ENCODE peak calls at places on chromosomes 3 and 15, in six cellular contexts. N is HFF-Myc, S is body of pancreas, L is A549, E is GM12865, I is psoas muscle. D is an unnamed sample.

GRCh38 chr3:149450281-149450680 is 24.2 kb upstream of the TM4SF4 start:
- DNase-seq in E (no peak), L (no peak), S (no peak), N (no peak), I (no peak), D (no peak)

GRCh38 chr3:138184994-138185393 is 2.1 kb upstream of the ARMC8 start:
- DNase-seq in N (no peak), I (no peak), S (no peak), E (no peak), L (no peak), D (peak)

GRCh38 chr3:155329513-155330048 is 36.1 kb upstream of the STRIT1 start:
- DNase-seq in E (no peak), I (no peak), S (no peak), N (no peak), L (no peak), D (no peak)

GRCh38 chr3:111284485-111285187 is 213.0 kb downstream of the NECTIN3 start:
- DNase-seq in S (no peak), L (no peak), I (no peak), E (no peak), N (no peak), D (no peak)

GRCh38 chr3:11074441-11074840 is 79.9 kb upstream of the HRH1 start:
- DNase-seq in I (no peak), S (no peak), E (no peak), N (no peak), L (no peak), D (no peak)

GRCh38 chr3:106276755-106277612 is 408.2 kb upstream of the CBLB start:
- DNase-seq in I (no peak), N (no peak), E (no peak), L (no peak), S (no peak), D (no peak)

GRCh38 chr3:184378650-184379374 is 805 bp upstream of the THPO start:
- DNase-seq in S (no peak), N (no peak), L (no peak), E (no peak), I (no peak), D (no peak)

GRCh38 chr15:41796457-41796856 is 22.2 kb downstream of the MAPKBP1 start:
- DNase-seq in S (no peak), I (no peak), N (peak), E (no peak), L (no peak), D (peak)

DNA sequence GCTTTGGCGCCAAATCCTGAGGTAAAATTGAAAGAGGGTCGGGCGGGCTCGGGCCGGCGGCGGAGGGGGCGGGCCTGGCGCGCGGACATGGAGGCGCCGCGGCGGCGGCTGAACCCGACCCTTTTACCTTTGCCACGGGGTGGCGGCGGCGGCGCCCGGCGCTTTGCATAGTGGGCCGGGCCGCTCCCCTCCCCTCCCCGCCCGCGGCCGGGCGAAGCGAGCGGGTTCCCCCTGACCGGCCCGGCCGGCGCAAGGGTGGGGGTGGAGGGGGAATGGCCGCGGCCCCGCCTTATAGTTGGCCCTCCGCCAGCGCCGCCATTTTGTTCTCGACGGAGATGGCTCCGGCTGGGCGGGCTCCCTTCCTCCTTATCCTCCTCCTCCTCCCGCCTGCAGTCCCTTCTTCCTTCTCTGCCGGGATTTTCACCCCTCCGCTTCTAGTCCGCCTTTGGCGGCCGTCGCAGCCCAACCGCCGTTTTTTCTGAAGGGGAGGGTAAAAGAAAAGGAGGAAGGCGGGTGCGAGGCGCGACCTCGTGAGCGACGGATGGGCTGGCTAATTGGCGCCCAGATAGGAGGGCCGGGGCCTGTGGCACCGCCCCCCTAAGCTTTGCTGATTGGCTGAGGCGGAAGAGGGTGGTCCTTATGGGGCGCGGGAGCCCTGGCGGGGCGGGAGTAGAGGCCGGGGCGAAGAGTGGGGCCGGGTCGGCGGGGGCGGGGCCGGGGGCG is 664 bp downstream of the NR2C2 start:
- DNase-seq in S (peak), N (peak), E (peak), I (peak), L (peak), D (peak)
- TF ChIP-seq CTCF in S (no peak), N (no peak), E (no peak), I (no peak), L (no peak), D (no peak)

DNA sequence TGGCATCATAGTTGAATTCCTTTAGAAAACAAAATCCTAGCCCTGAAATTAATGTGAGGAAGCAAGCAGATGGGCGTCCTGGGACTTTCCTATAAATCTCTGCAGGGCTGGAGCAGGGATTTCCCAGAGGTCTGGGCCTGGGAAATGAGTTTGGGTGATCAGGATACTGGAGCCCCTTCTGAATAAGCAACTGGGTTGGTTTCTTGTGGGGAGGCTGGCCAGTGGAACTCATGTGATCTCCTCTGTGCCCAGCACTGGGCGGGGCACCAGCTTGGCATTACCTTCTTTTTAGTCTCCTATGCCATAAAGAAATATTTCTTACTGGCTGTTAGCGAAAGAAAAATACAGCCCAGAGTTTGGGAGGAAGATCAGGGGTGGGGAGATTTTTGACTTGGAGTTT is 1.7 kb downstream of the THSD4 start:
- DNase-seq in L (no peak), N (no peak), E (no peak), S (peak), I (no peak), D (peak)
- H3K4me3 ChIP-seq in L (peak), N (peak), E (no peak), S (no peak), I (no peak), D (peak)

DNA sequence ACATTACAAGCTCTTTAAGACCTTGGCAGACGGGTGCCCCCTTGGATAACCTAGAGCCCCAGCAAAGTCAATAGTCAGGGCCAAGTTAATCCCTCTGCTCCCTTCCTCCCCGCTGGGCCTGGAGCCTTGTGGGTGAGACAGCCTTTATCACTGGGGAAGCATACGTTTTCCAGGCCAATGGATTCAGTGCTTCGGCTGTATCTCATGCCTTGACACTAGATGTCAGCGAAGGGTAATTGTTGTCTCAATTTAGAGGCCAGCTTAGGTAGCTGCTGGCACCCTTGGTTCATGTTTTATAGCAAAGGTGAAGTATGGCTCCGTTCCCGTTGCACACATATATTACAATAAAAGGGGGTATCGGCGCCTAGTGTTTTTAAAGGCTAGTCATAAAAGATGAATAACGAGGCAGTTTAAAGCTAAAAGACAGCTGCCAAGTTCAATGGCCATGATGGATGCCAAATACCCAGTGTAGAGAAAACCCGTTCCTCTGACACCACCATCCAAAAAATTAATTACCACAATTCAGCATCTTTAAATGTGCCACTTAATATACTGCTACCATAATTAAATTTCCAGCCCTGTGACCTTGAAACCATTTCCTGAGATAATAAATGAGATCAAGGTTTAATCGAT is 52.3 kb upstream of the BNIP2 start:
- DNase-seq in E (no peak), I (no peak), N (no peak), S (no peak), L (no peak), D (peak)
- TF ChIP-seq CTCF in E (no peak), I (peak), N (peak), S (no peak), L (peak), D (peak)

GRCh38 chr15:92808611-92809063 is 91.5 kb upstream of the CHD2 start:
- DNase-seq in S (peak), N (no peak), L (no peak), I (peak), E (no peak), D (peak)

GRCh38 chr15:92809064-92809879 is 90.9 kb upstream of the CHD2 start:
- DNase-seq in S (peak), E (peak), N (peak), L (peak), I (peak), D (peak)

GRCh38 chr15:92806763-92807162 is 93.4 kb upstream of the CHD2 start:
- DNase-seq in I (peak), L (no peak), E (no peak), S (no peak), N (no peak), D (no peak)

GRCh38 chr15:92809880-92810361 is 90.2 kb upstream of the CHD2 start:
- DNase-seq in S (peak), L (no peak), E (peak), N (no peak), I (no peak), D (peak)

DNA sequence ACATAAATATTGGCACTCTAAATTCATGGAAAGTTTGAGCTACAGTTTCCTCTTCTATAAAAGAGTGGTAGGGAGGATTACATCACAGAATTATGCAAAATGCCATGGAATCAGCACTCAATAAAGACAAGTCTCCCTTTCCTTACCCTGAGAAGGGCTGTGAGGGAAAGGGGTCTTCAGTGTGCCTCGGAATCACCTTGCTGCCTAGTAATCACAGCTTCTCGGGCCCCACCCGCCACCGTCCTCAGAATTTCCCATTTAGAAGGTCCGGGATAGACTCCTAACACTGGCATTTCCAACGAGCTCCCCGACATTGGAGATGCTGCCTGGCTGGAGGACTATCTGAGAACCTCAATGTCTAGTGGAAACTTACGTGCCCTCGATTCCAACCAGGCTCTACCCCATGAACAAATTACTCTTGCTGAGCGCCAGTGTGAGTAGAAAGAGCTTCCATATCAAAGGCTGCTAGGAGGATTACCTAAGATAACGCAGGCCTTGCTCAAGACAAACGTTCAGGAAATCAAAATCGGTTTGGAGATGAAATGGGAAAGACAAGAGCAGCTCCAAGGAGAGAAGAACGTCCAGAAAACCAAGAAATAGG is 92.1 kb upstream of the CHD2 start:
- DNase-seq in E (peak), L (no peak), S (peak), N (no peak), I (no peak), D (no peak)
- H3K4me3 ChIP-seq in E (peak), L (peak), S (peak), N (peak), I (peak), D (peak)

DNA sequence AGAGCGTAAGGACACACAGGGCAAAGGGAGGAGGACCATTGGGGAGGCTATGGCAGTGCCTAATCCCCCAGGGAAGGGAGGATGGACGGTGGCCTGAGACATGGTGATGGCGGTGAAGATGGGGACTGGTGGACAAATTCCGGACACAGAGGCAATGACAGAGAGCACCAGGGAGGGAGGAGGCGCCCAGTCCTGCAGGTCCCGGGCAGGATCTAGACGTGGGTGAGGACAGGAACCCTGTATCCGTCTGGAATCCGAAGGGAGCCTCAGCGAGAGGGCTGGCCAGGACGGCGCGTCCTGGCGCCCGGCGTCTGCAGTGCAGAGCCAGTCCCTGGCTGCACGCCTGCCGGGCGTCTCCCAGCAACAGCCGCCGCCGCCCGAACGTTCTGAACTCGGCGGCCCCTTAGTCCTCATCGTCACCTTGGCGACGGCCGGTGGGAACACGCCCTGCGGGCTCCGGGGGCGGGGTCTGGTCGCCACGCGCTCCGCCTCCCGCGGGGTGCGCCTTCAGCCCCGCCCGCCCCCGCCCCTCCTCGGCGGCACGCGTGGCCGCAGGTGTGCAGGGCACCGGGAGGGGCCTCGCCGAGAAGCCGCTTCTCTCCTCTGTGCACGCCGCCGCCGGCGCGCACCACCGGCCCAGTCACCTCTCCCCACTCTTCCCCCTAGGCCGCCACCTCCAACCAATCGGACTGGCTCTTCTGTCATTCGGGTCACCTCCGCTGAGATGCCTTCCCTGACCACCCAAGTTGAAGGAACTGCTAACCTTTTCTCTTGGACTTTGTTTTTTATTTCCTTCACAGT is 11.6 kb downstream of the XIRP1 start:
- DNase-seq in E (peak), N (no peak), S (peak), I (peak), L (peak), D (peak)
- TF ChIP-seq CTCF in E (no peak), N (no peak), S (peak), I (peak), L (no peak), D (peak)

GRCh38 chr3:31941230-31941632 is 39.8 kb downstream of the OSBPL10 start:
- DNase-seq in I (no peak), E (no peak), S (no peak), L (no peak), N (no peak), D (no peak)

GRCh38 chr3:31934866-31935265 is 46.2 kb downstream of the OSBPL10 start:
- DNase-seq in N (no peak), L (no peak), S (no peak), I (no peak), E (no peak), D (no peak)

GRCh38 chr3:31934018-31934417 is 47.0 kb downstream of the OSBPL10 start:
- DNase-seq in E (no peak), S (no peak), N (no peak), L (no peak), I (no peak), D (peak)

GRCh38 chr3:31936661-31937060 is 44.4 kb downstream of the OSBPL10 start:
- DNase-seq in N (no peak), I (no peak), L (no peak), E (no peak), S (no peak), D (no peak)

DNA sequence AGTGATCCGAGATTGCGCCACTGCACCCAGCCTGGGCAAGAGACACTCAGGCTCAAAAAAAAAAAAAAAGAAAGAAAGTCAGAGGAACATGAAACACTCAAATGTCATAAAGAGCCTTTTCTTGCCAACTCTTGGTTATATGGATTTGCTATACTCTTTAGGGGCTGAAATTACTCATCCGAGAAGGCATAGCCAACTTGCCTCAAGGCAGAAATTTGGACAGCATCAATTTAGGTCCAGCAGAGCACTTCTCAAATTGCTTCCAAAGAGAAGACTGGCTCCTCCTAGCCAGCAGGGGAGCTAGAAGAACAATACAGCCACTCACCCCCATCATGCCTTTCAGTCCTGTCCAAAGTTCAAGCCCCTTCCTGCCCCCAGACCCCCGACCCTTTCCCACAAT is 43.8 kb downstream of the OSBPL10 start:
- DNase-seq in N (no peak), L (no peak), I (no peak), E (no peak), S (no peak), D (no peak)
- H3K4me3 ChIP-seq in N (no peak), L (no peak), I (no peak), E (no peak), S (no peak), D (no peak)

D was measured in foreskin fibroblast.